ENCODE peak calls at places on chromosomes 7 and 10, in eight cellular contexts. C, Q, T, I, Z, O, E and U are unnamed samples.
A peak's percentile ranks its signal among the peaks of the same experiment; 100 is the strongest.

GRCh38 chr10:58212622-58213021 is 55.1 kb downstream of the IPMK start:
- DNase-seq in T (no peak), C (no peak), I (no peak), E (no peak), Z (no peak), Q (no peak), O (no peak), U (no peak)

GRCh38 chr10:10039600-10039999 is 978.1 kb upstream of the CELF2 start:
- DNase-seq in E (no peak), Q (no peak), I (no peak), T (no peak), O (no peak), Z (no peak), C (no peak), U (no peak)

GRCh38 chr10:121498071-121498470 is 100.2 kb downstream of the FGFR2 start:
- DNase-seq in Q (no peak), O (no peak), Z (no peak), I (no peak), E (no peak), C (no peak), T (no peak), U (no peak)

GRCh38 chr7:44117801-44118429 is 5.4 kb downstream of the POLD2 start:
- DNase-seq in E (no peak), C (no peak), Z (no peak), O (no peak), I (no peak), Q (no peak), T (no peak), U (no peak)

GRCh38 chr7:85770332-85770731 is 583.5 kb upstream of the SEMA3D start:
- DNase-seq in Z (peak; percentile 88), I (no peak), O (no peak), T (no peak), C (no peak), E (no peak), Q (peak; percentile 94), U (peak; percentile 95)

GRCh38 chr10:35400600-35401268 is 64.4 kb downstream of the CCNY start:
- DNase-seq in C (no peak), O (no peak), Z (no peak), E (no peak), I (no peak), T (no peak), Q (no peak), U (peak; percentile 51)

GRCh38 chr7:151632750-151633515 is 113.2 kb upstream of the RHEB start:
- DNase-seq in O (no peak), E (peak; percentile 91), Z (no peak), C (no peak), Q (peak; percentile 53), T (peak; percentile 30), I (peak; percentile 35), U (peak; percentile 43)

GRCh38 chr10:71561003-71561577 is 158.5 kb downstream of the C10orf105 start:
- DNase-seq in Q (no peak), I (no peak), T (no peak), O (no peak), Z (no peak), C (no peak), E (no peak), U (no peak)

GRCh38 chr10:613217-613616 is 76.3 kb downstream of the DIP2C start:
- DNase-seq in T (no peak), Q (no peak), C (no peak), Z (no peak), I (no peak), O (no peak), E (no peak), U (no peak)

GRCh38 chr10:79239930-79240713 is 107.1 kb upstream of the PPIF start:
- DNase-seq in Z (no peak), I (no peak), C (no peak), O (no peak), Q (no peak), E (no peak), T (no peak), U (no peak)

GRCh38 chr10:47413531-47414226 is 29.6 kb upstream of the ZNF488 start:
- DNase-seq in Q (no peak), C (no peak), Z (no peak), O (no peak), E (no peak), T (no peak), I (no peak), U (no peak)

GRCh38 chr7:28115261-28115660 is 65.3 kb downstream of the JAZF1 start:
- DNase-seq in O (no peak), C (no peak), I (no peak), Q (no peak), E (no peak), T (no peak), Z (no peak), U (no peak)

GRCh38 chr7:68706291-68706690 is 892.0 kb upstream of the AUTS2 start:
- DNase-seq in C (no peak), Z (no peak), I (no peak), E (no peak), T (peak; percentile 49), Q (peak; percentile 93), O (no peak), U (peak; percentile 70)

GRCh38 chr10:113705344-113705878 is 25.7 kb downstream of the CASP7 start:
- DNase-seq in E (no peak), C (no peak), Q (no peak), T (no peak), I (no peak), Z (no peak), O (no peak), U (no peak)

GRCh38 chr10:46999217-46999616 is 88.0 kb downstream of the PTPN20 start:
- DNase-seq in Q (no peak), E (no peak), C (no peak), O (no peak), I (no peak), T (no peak), Z (no peak), U (no peak)

GRCh38 chr10:75959209-75959608 is 527.8 kb downstream of the LRMDA start:
- DNase-seq in E (no peak), Q (peak; percentile 91), I (no peak), C (peak; percentile 80), T (peak; percentile 87), O (no peak), Z (peak; percentile 66), U (peak; percentile 72)

GRCh38 chr7:130278892-130279690 is 12.4 kb downstream of the CPA2 start:
- DNase-seq in O (no peak), C (no peak), E (no peak), Q (peak; percentile 93), T (no peak), Z (peak; percentile 93), I (no peak), U (peak; percentile 78)

GRCh38 chr10:86706401-86706841 is 38.1 kb downstream of the LDB3 start:
- DNase-seq in Q (no peak), O (no peak), E (no peak), T (no peak), C (no peak), Z (no peak), I (no peak), U (no peak)

GRCh38 chr10:98340261-98340675 is 72.3 kb upstream of the LOXL4 start:
- DNase-seq in T (no peak), Q (peak; percentile 37), E (no peak), O (no peak), C (no peak), Z (no peak), I (no peak), U (no peak)

GRCh38 chr7:112452102-112452888 is 2.0 kb downstream of the IFRD1 start:
- DNase-seq in C (peak; percentile 85), E (peak; percentile 59), T (peak; percentile 62), I (peak; percentile 17), Z (peak; percentile 86), Q (peak; percentile 67), O (no peak), U (peak; percentile 90)

GRCh38 chr10:100812978-100813377 is 67.6 kb downstream of the PAX2 start:
- DNase-seq in Q (no peak), O (no peak), Z (no peak), C (no peak), I (no peak), T (no peak), E (no peak), U (no peak)

GRCh38 chr7:27082171-27082570 is 13.6 kb downstream of the HOXA1 start:
- DNase-seq in Q (no peak), T (peak; percentile 42), C (no peak), I (no peak), E (no peak), Z (no peak), O (no peak), U (no peak)

GRCh38 chr10:17009228-17009700 is 120.3 kb downstream of the CUBN start:
- DNase-seq in Q (peak; percentile 86), O (no peak), T (no peak), Z (peak; percentile 73), I (no peak), C (peak; percentile 77), E (no peak), U (peak; percentile 89)

GRCh38 chr10:129541748-129542487 is 74.9 kb downstream of the MGMT start:
- DNase-seq in I (no peak), C (no peak), E (no peak), T (no peak), Q (no peak), O (no peak), Z (no peak), U (no peak)

GRCh38 chr7:134741901-134742635 is 37.4 kb upstream of the CALD1 start:
- DNase-seq in T (no peak), Q (peak; percentile 83), O (no peak), I (no peak), Z (peak; percentile 49), C (no peak), E (no peak), U (peak; percentile 44)

GRCh38 chr7:149595541-149595940 is 97.9 kb upstream of the ZNF746 start:
- DNase-seq in I (no peak), C (no peak), O (no peak), T (no peak), E (no peak), Z (no peak), Q (no peak), U (no peak)

GRCh38 chr7:11404355-11404754 is 427.6 kb downstream of the THSD7A start:
- DNase-seq in Q (no peak), I (no peak), C (no peak), O (no peak), Z (no peak), T (no peak), E (no peak), U (no peak)